ENCODE peak calls at places on chromosomes 5 and 9, in nine cellular contexts. N is mesothelial cell of epicardium, R is substantia nigra, M is EL, S is NCI-H1092, V is A549, L is psoas muscle, G is AG09309, Z is HuH-7.5. X is an unnamed sample.

GRCh38 chr5:1744393-1745189 is 55.0 kb downstream of the MRPL36 start:
- DNase-seq in N (peak; percentile 12), R (no peak), M (no peak), S (no peak), V (no peak), L (no peak), G (no peak), Z (no peak), X (no peak)

GRCh38 chr9:124037790-124038189 is 26.2 kb downstream of the LHX2 start:
- DNase-seq in N (no peak), R (no peak), M (no peak), S (no peak), V (no peak), L (no peak), G (no peak), Z (no peak), X (no peak)

GRCh38 chr5:142426129-142426641 is 101.4 kb upstream of the SPRY4 start:
- DNase-seq in N (no peak), R (peak; percentile 59), M (no peak), S (no peak), V (no peak), L (peak; percentile 57), G (no peak), Z (no peak), X (peak; percentile 58)

GRCh38 chr5:102295534-102296228 is 403 bp downstream of the SLCO4C1 start:
- DNase-seq in N (no peak), R (no peak), M (no peak), S (no peak), V (no peak), L (no peak), G (no peak), Z (no peak), X (no peak)

GRCh38 chr9:111598730-111599091 is 736 bp downstream of the PTGR1 start:
- DNase-seq in N (no peak), R (no peak), M (peak; percentile 39), S (no peak), V (no peak), L (peak; percentile 71), G (no peak), Z (peak; percentile 26), X (no peak)

GRCh38 chr9:133188006-133188842 is 20.8 kb downstream of the OBP2B start:
- DNase-seq in N (no peak), R (no peak), M (no peak), S (peak; percentile 15), V (peak; percentile 58), L (no peak), G (no peak), Z (peak; percentile 48), X (no peak)

GRCh38 chr5:42787845-42788244 is 23.8 kb downstream of the SELENOP start:
- DNase-seq in N (no peak), R (no peak), M (no peak), S (no peak), V (no peak), L (no peak), G (no peak), Z (no peak), X (no peak)

GRCh38 chr5:36870399-36871040 is 6.0 kb upstream of the NIPBL start:
- DNase-seq in N (no peak), R (no peak), M (peak; percentile 72), S (peak; percentile 57), V (peak; percentile 78), L (no peak), G (no peak), Z (peak; percentile 70), X (peak; percentile 52)

GRCh38 chr5:130994496-130995253 is 170.4 kb downstream of the HINT1 start:
- DNase-seq in N (no peak), R (no peak), M (no peak), S (no peak), V (no peak), L (no peak), G (no peak), Z (no peak), X (no peak)

GRCh38 chr9:113361304-113362018 is 12.1 kb downstream of the BSPRY start:
- DNase-seq in N (no peak), R (no peak), M (peak; percentile 30), S (no peak), V (no peak), L (no peak), G (peak; percentile 21), Z (no peak), X (peak; percentile 54)

GRCh38 chr5:151257731-151258715 is 5.0 kb downstream of the GM2A start:
- DNase-seq in N (no peak), R (no peak), M (peak; percentile 64), S (no peak), V (no peak), L (no peak), G (no peak), Z (no peak), X (no peak)

GRCh38 chr9:91951944-91952520 is 2.0 kb upstream of the ROR2 start:
- DNase-seq in N (no peak), R (no peak), M (peak; percentile 30), S (no peak), V (no peak), L (no peak), G (no peak), Z (no peak), X (no peak)

GRCh38 chr5:91110709-91111108 is 272.4 kb downstream of the ARRDC3 start:
- DNase-seq in N (no peak), R (no peak), M (no peak), S (no peak), V (no peak), L (no peak), G (peak; percentile 68), Z (no peak), X (no peak)

GRCh38 chr5:146338774-146339714 is at the start of gene POU4F3:
- DNase-seq in N (no peak), R (no peak), M (no peak), S (no peak), V (no peak), L (no peak), G (no peak), Z (no peak), X (no peak)

X was measured in hepatic stellate cell.